ENCODE peak calls at places on chromosomes 16 and 17, in six cellular contexts. Z is suprapubic skin, V is H1, E is PC-3, G is neural progenitor cell, J is fibroblast of lung. O is an unnamed sample.

GRCh38 chr17:8785547-8786412 is 13.4 kb downstream of the MFSD6L start:
- DNase-seq in Z (no peak), V (peak), E (peak), G (peak), J (peak), O (peak)

GRCh38 chr16:28477311-28477920 is 5.3 kb upstream of the NPIPB7 start:
- DNase-seq in Z (no peak), V (no peak), E (no peak), G (no peak), J (no peak), O (no peak)

GRCh38 chr16:16992986-16993783 is 477.6 kb downstream of the XYLT1 start:
- DNase-seq in Z (no peak), V (no peak), E (no peak), G (peak), J (no peak), O (no peak)

GRCh38 chr17:61000911-61001310 is 323.3 kb downstream of the BCAS3 start:
- DNase-seq in Z (no peak), V (no peak), E (peak), G (peak), J (peak), O (no peak)

GRCh38 chr16:47732122-47732805 is 271.1 kb downstream of the PHKB start:
- DNase-seq in Z (no peak), V (no peak), E (peak), G (no peak), J (peak), O (no peak)

GRCh38 chr16:49497466-49497865 is 123.9 kb downstream of the C16orf78 start:
- DNase-seq in Z (peak), V (no peak), E (no peak), G (no peak), J (no peak), O (peak)

GRCh38 chr16:80718480-80719220 is 85.7 kb downstream of the CDYL2 start:
- DNase-seq in Z (no peak), V (no peak), E (peak), G (peak), J (no peak), O (no peak)

GRCh38 chr17:12667299-12667958 is 1.7 kb downstream of the MYOCD start:
- DNase-seq in Z (no peak), V (peak), E (peak), G (peak), J (peak), O (no peak)

GRCh38 chr17:71423871-71424546 is 696.8 kb upstream of the SOX9 start:
- DNase-seq in Z (no peak), V (no peak), E (peak), G (no peak), J (no peak), O (no peak)

GRCh38 chr17:27888945-27889344 is 4.2 kb downstream of the LYRM9 start:
- DNase-seq in Z (no peak), V (peak), E (no peak), G (peak), J (no peak), O (no peak)

GRCh38 chr16:23535901-23536300 is 21.2 kb downstream of the EARS2 start:
- DNase-seq in Z (no peak), V (no peak), E (no peak), G (no peak), J (no peak), O (no peak)

GRCh38 chr16:66717776-66718175 is 21.2 kb upstream of the CMTM4 start:
- DNase-seq in Z (no peak), V (no peak), E (no peak), G (no peak), J (no peak), O (no peak)

GRCh38 chr16:24683250-24683649 is 46.2 kb upstream of the TNRC6A start:
- DNase-seq in Z (no peak), V (no peak), E (no peak), G (no peak), J (no peak), O (no peak)

GRCh38 chr16:24688359-24688758 is 41.1 kb upstream of the TNRC6A start:
- DNase-seq in Z (no peak), V (no peak), E (no peak), G (no peak), J (no peak), O (no peak)

GRCh38 chr16:24685539-24686432 is 43.7 kb upstream of the TNRC6A start:
- DNase-seq in Z (no peak), V (peak), E (peak), G (peak), J (peak), O (no peak)

GRCh38 chr16:24683847-24684493 is 45.5 kb upstream of the TNRC6A start:
- DNase-seq in Z (no peak), V (no peak), E (no peak), G (peak), J (no peak), O (no peak)

GRCh38 chr16:24686678-24687077 is 42.8 kb upstream of the TNRC6A start:
- DNase-seq in Z (no peak), V (no peak), E (no peak), G (peak), J (no peak), O (no peak)
- H3K27ac ChIP-seq in Z (no peak), V (no peak), E (no peak), G (no peak), J (peak), O (no peak)

DNA sequence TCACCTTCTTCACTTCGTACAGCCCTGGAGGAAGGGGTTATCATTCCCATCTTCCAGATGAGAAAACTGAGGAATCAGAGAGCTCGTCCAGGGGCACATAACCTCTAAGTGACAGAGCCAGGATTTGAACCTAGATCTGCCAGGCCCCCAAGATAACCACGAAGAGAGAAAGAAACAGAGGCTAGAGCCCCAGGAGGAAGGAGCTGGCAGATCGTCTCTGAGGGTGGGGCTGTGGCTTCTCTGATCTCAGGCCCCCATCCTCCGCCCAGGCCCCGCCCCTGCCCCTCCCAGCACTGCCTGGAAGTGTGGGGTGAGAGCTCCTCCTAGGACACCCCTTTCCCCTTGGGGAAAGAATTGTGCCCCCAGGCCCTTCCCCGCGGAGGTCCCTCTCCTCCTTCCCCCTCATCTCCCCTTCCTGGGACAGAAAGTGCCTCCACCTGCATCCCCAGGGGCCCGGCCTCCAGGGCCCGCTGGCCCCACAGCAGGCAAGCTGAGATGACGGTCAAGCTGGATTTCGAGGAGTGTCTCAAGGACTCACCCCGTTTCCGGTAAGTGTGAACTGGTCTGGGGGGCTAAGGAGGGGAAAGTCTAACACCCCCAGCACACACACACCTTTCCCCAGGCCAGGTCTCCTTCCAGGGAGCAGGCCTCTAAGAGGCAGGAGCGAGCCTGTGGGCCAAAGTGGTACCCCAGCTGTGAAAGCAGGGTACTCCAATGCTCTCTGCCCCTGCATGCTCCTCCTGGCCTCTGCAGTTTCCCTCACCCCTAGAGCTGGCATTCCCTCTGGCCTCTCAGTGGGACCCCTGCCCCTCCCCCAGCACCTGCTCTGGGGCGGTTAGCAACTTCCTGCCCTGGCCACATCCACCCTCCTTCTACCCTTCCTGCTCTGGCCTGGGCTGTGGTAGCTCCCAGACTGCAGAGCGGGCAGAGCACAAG is at the start of gene ACAP1:
- DNase-seq in Z (peak), V (peak), E (no peak), G (no peak), J (no peak), O (peak)
- H3K27ac ChIP-seq in Z (no peak), V (peak), E (no peak), G (no peak), J (no peak), O (peak)

GRCh38 chr16:2519711-2520080 is 475 bp upstream of the AMDHD2 start:
- DNase-seq in Z (peak), V (no peak), E (no peak), G (no peak), J (no peak), O (peak)
- H3K27ac ChIP-seq in Z (peak), V (no peak), E (no peak), G (no peak), J (peak), O (peak)

DNA sequence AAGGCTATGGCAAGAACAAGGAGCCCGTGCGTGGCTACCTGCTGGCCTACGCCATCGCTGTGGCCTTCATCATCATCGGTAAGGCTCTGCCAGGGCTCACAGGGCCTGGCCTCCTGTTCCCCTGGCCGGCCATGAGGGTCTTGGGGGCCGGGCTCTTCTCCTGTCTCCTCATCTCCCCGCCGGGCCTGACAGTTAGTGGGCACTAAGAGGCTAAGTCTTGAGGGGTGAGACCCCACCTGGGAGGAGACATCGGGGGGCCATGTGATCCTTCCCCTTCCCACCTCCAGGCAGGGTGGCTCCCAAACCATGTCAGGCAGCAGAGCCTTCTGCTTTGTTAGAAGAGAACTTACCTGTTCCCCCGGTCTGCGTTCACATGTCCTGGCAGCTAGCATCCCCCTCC is 15.2 kb downstream of the SLC12A3 start:
- DNase-seq in Z (no peak), V (no peak), E (no peak), G (no peak), J (no peak), O (no peak)
- H3K27ac ChIP-seq in Z (no peak), V (no peak), E (no peak), G (no peak), J (no peak), O (no peak)

GRCh38 chr16:24689128-24689527 is 40.3 kb upstream of the TNRC6A start:
- DNase-seq in Z (no peak), V (no peak), E (peak), G (peak), J (peak), O (no peak)
- H3K27ac ChIP-seq in Z (no peak), V (no peak), E (no peak), G (no peak), J (no peak), O (no peak)

GRCh38 chr17:68291836-68292688 is 767 bp downstream of the ARSG start:
- DNase-seq in Z (peak), V (peak), E (peak), G (peak), J (peak), O (peak)
- H3K27ac ChIP-seq in Z (peak), V (peak), E (peak), G (peak), J (peak), O (peak)

GRCh38 chr16:12228607-12229499 is 252.3 kb downstream of the SNX29 start:
- DNase-seq in Z (no peak), V (peak), E (peak), G (peak), J (peak), O (peak)
- H3K27ac ChIP-seq in Z (no peak), V (no peak), E (peak), G (no peak), J (no peak), O (no peak)

O was measured in Peyer's patch.